ENCODE peak calls at places on chromosome 10, in ten cellular contexts. One of them, this sample, is unnamed.
A peak's percentile ranks its signal among the peaks of the same experiment; 100 is the strongest.

GRCh38 chr10:132685121-132685891 is 100.6 kb downstream of the NKX6-2 start:
- DNase-seq in fibroblast of lung: peak; percentile 61
- DNase-seq in heart right ventricle: no peak
- DNase-seq in left ventricle myocardium inferior: peak; percentile 20
- DNase-seq in Peyer's patch: peak; percentile 23
- DNase-seq in endothelial cell of umbilical vein: no peak
- DNase-seq in CD4-positive, CD25-positive, alpha-beta regulatory T cell: no peak
- DNase-seq in right lobe of liver: peak; percentile 39
- DNase-seq in colonic mucosa: peak; percentile 43
- DNase-seq in CD8-positive, alpha-beta memory T cell: no peak
- DNase-seq in this sample: peak; percentile 63

GRCh38 chr10:34003561-34003960 is 669.1 kb upstream of the NRP1 start:
- DNase-seq in fibroblast of lung: no peak
- DNase-seq in heart right ventricle: no peak
- DNase-seq in left ventricle myocardium inferior: no peak
- DNase-seq in Peyer's patch: no peak
- DNase-seq in endothelial cell of umbilical vein: no peak
- DNase-seq in CD4-positive, CD25-positive, alpha-beta regulatory T cell: no peak
- DNase-seq in right lobe of liver: no peak
- DNase-seq in colonic mucosa: no peak
- DNase-seq in CD8-positive, alpha-beta memory T cell: no peak
- DNase-seq in this sample: no peak

GRCh38 chr10:3570855-3571266 is 214.1 kb downstream of the KLF6 start:
- DNase-seq in fibroblast of lung: peak; percentile 11
- DNase-seq in heart right ventricle: peak; percentile 27
- DNase-seq in left ventricle myocardium inferior: peak; percentile 54
- DNase-seq in Peyer's patch: no peak
- DNase-seq in endothelial cell of umbilical vein: no peak
- DNase-seq in CD4-positive, CD25-positive, alpha-beta regulatory T cell: no peak
- DNase-seq in right lobe of liver: no peak
- DNase-seq in colonic mucosa: no peak
- DNase-seq in CD8-positive, alpha-beta memory T cell: no peak
- DNase-seq in this sample: peak; percentile 39

GRCh38 chr10:105644559-105644958 is 1003.5 kb downstream of the SORCS3 start:
- DNase-seq in fibroblast of lung: no peak
- DNase-seq in heart right ventricle: no peak
- DNase-seq in left ventricle myocardium inferior: no peak
- DNase-seq in Peyer's patch: no peak
- DNase-seq in endothelial cell of umbilical vein: no peak
- DNase-seq in CD4-positive, CD25-positive, alpha-beta regulatory T cell: no peak
- DNase-seq in right lobe of liver: no peak
- DNase-seq in colonic mucosa: no peak
- DNase-seq in CD8-positive, alpha-beta memory T cell: no peak
- DNase-seq in this sample: no peak

GRCh38 chr10:94133239-94133638 is 139.5 kb downstream of the PLCE1 start:
- DNase-seq in fibroblast of lung: no peak
- DNase-seq in heart right ventricle: peak; percentile 80
- DNase-seq in left ventricle myocardium inferior: peak; percentile 81
- DNase-seq in Peyer's patch: no peak
- DNase-seq in endothelial cell of umbilical vein: no peak
- DNase-seq in CD4-positive, CD25-positive, alpha-beta regulatory T cell: no peak
- DNase-seq in right lobe of liver: peak; percentile 81
- DNase-seq in colonic mucosa: no peak
- DNase-seq in CD8-positive, alpha-beta memory T cell: no peak
- DNase-seq in this sample: no peak

GRCh38 chr10:110802090-110802489 is 69.6 kb upstream of the PDCD4 start:
- DNase-seq in fibroblast of lung: peak; percentile 67
- DNase-seq in heart right ventricle: no peak
- DNase-seq in left ventricle myocardium inferior: no peak
- DNase-seq in Peyer's patch: no peak
- DNase-seq in endothelial cell of umbilical vein: no peak
- DNase-seq in CD4-positive, CD25-positive, alpha-beta regulatory T cell: no peak
- DNase-seq in right lobe of liver: no peak
- DNase-seq in colonic mucosa: no peak
- DNase-seq in CD8-positive, alpha-beta memory T cell: no peak
- DNase-seq in this sample: no peak

GRCh38 chr10:12387561-12388210 is 38.3 kb downstream of the CAMK1D start:
- DNase-seq in fibroblast of lung: no peak
- DNase-seq in heart right ventricle: no peak
- DNase-seq in left ventricle myocardium inferior: no peak
- DNase-seq in Peyer's patch: no peak
- DNase-seq in endothelial cell of umbilical vein: no peak
- DNase-seq in CD4-positive, CD25-positive, alpha-beta regulatory T cell: no peak
- DNase-seq in right lobe of liver: peak; percentile 42
- DNase-seq in colonic mucosa: no peak
- DNase-seq in CD8-positive, alpha-beta memory T cell: no peak
- DNase-seq in this sample: no peak

GRCh38 chr10:72886596-72887522 is 6.7 kb upstream of the OIT3 start:
- DNase-seq in fibroblast of lung: no peak
- DNase-seq in heart right ventricle: peak; percentile 13
- DNase-seq in left ventricle myocardium inferior: no peak
- DNase-seq in Peyer's patch: no peak
- DNase-seq in endothelial cell of umbilical vein: peak; percentile 93
- DNase-seq in CD4-positive, CD25-positive, alpha-beta regulatory T cell: no peak
- DNase-seq in right lobe of liver: no peak
- DNase-seq in colonic mucosa: no peak
- DNase-seq in CD8-positive, alpha-beta memory T cell: no peak
- DNase-seq in this sample: peak; percentile 40

GRCh38 chr10:129972145-129972965 is 8.3 kb upstream of the EBF3 start:
- DNase-seq in fibroblast of lung: no peak
- DNase-seq in heart right ventricle: no peak
- DNase-seq in left ventricle myocardium inferior: no peak
- DNase-seq in Peyer's patch: no peak
- DNase-seq in endothelial cell of umbilical vein: no peak
- DNase-seq in CD4-positive, CD25-positive, alpha-beta regulatory T cell: no peak
- DNase-seq in right lobe of liver: no peak
- DNase-seq in colonic mucosa: no peak
- DNase-seq in CD8-positive, alpha-beta memory T cell: no peak
- DNase-seq in this sample: peak; percentile 86

GRCh38 chr10:70753841-70754621 is 31.1 kb downstream of the TBATA start:
- DNase-seq in fibroblast of lung: no peak
- DNase-seq in heart right ventricle: no peak
- DNase-seq in left ventricle myocardium inferior: no peak
- DNase-seq in Peyer's patch: no peak
- DNase-seq in endothelial cell of umbilical vein: no peak
- DNase-seq in CD4-positive, CD25-positive, alpha-beta regulatory T cell: no peak
- DNase-seq in right lobe of liver: no peak
- DNase-seq in colonic mucosa: no peak
- DNase-seq in CD8-positive, alpha-beta memory T cell: no peak
- DNase-seq in this sample: peak; percentile 91

GRCh38 chr10:29615195-29615594 is 19.6 kb downstream of the SVIL start:
- DNase-seq in fibroblast of lung: no peak
- DNase-seq in heart right ventricle: no peak
- DNase-seq in left ventricle myocardium inferior: no peak
- DNase-seq in Peyer's patch: no peak
- DNase-seq in endothelial cell of umbilical vein: no peak
- DNase-seq in CD4-positive, CD25-positive, alpha-beta regulatory T cell: no peak
- DNase-seq in right lobe of liver: no peak
- DNase-seq in colonic mucosa: no peak
- DNase-seq in CD8-positive, alpha-beta memory T cell: no peak
- DNase-seq in this sample: no peak

GRCh38 chr10:118007773-118008172 is 39.0 kb downstream of the RAB11FIP2 start:
- DNase-seq in fibroblast of lung: peak; percentile 2
- DNase-seq in heart right ventricle: no peak
- DNase-seq in left ventricle myocardium inferior: no peak
- DNase-seq in Peyer's patch: no peak
- DNase-seq in endothelial cell of umbilical vein: peak; percentile 72
- DNase-seq in CD4-positive, CD25-positive, alpha-beta regulatory T cell: no peak
- DNase-seq in right lobe of liver: no peak
- DNase-seq in colonic mucosa: no peak
- DNase-seq in CD8-positive, alpha-beta memory T cell: no peak
- DNase-seq in this sample: no peak

GRCh38 chr10:132922872-132923271 is 19.5 kb downstream of the CFAP46 start:
- DNase-seq in fibroblast of lung: no peak
- DNase-seq in heart right ventricle: no peak
- DNase-seq in left ventricle myocardium inferior: no peak
- DNase-seq in Peyer's patch: no peak
- DNase-seq in endothelial cell of umbilical vein: no peak
- DNase-seq in CD4-positive, CD25-positive, alpha-beta regulatory T cell: no peak
- DNase-seq in right lobe of liver: no peak
- DNase-seq in colonic mucosa: no peak
- DNase-seq in CD8-positive, alpha-beta memory T cell: no peak
- DNase-seq in this sample: no peak

GRCh38 chr10:128055061-128055868 is 71.0 kb downstream of the MKI67 start:
- DNase-seq in fibroblast of lung: no peak
- DNase-seq in heart right ventricle: no peak
- DNase-seq in left ventricle myocardium inferior: no peak
- DNase-seq in Peyer's patch: no peak
- DNase-seq in endothelial cell of umbilical vein: no peak
- DNase-seq in CD4-positive, CD25-positive, alpha-beta regulatory T cell: no peak
- DNase-seq in right lobe of liver: no peak
- DNase-seq in colonic mucosa: no peak
- DNase-seq in CD8-positive, alpha-beta memory T cell: no peak
- DNase-seq in this sample: no peak

GRCh38 chr10:48820699-48821098 is 118.9 kb downstream of the LRRC18 start:
- DNase-seq in fibroblast of lung: no peak
- DNase-seq in heart right ventricle: no peak
- DNase-seq in left ventricle myocardium inferior: no peak
- DNase-seq in Peyer's patch: no peak
- DNase-seq in endothelial cell of umbilical vein: no peak
- DNase-seq in CD4-positive, CD25-positive, alpha-beta regulatory T cell: no peak
- DNase-seq in right lobe of liver: no peak
- DNase-seq in colonic mucosa: no peak
- DNase-seq in CD8-positive, alpha-beta memory T cell: no peak
- DNase-seq in this sample: no peak

GRCh38 chr10:48817141-48817540 is 122.5 kb downstream of the LRRC18 start:
- DNase-seq in fibroblast of lung: no peak
- DNase-seq in heart right ventricle: no peak
- DNase-seq in left ventricle myocardium inferior: no peak
- DNase-seq in Peyer's patch: no peak
- DNase-seq in endothelial cell of umbilical vein: no peak
- DNase-seq in CD4-positive, CD25-positive, alpha-beta regulatory T cell: no peak
- DNase-seq in right lobe of liver: no peak
- DNase-seq in colonic mucosa: no peak
- DNase-seq in CD8-positive, alpha-beta memory T cell: no peak
- DNase-seq in this sample: no peak

GRCh38 chr10:48819806-48820205 is 119.8 kb downstream of the LRRC18 start:
- DNase-seq in fibroblast of lung: no peak
- DNase-seq in heart right ventricle: no peak
- DNase-seq in left ventricle myocardium inferior: no peak
- DNase-seq in Peyer's patch: no peak
- DNase-seq in endothelial cell of umbilical vein: no peak
- DNase-seq in CD4-positive, CD25-positive, alpha-beta regulatory T cell: no peak
- DNase-seq in right lobe of liver: no peak
- DNase-seq in colonic mucosa: no peak
- DNase-seq in CD8-positive, alpha-beta memory T cell: no peak
- DNase-seq in this sample: no peak

GRCh38 chr10:48820231-48820630 is 119.4 kb downstream of the LRRC18 start:
- DNase-seq in fibroblast of lung: no peak
- DNase-seq in heart right ventricle: no peak
- DNase-seq in left ventricle myocardium inferior: no peak
- DNase-seq in Peyer's patch: no peak
- DNase-seq in endothelial cell of umbilical vein: no peak
- DNase-seq in CD4-positive, CD25-positive, alpha-beta regulatory T cell: no peak
- DNase-seq in right lobe of liver: no peak
- DNase-seq in colonic mucosa: no peak
- DNase-seq in CD8-positive, alpha-beta memory T cell: no peak
- DNase-seq in this sample: no peak

GRCh38 chr10:48818861-48819490 is 120.7 kb downstream of the LRRC18 start:
- DNase-seq in fibroblast of lung: no peak
- DNase-seq in heart right ventricle: no peak
- DNase-seq in left ventricle myocardium inferior: no peak
- DNase-seq in Peyer's patch: no peak
- DNase-seq in endothelial cell of umbilical vein: no peak
- DNase-seq in CD4-positive, CD25-positive, alpha-beta regulatory T cell: no peak
- DNase-seq in right lobe of liver: no peak
- DNase-seq in colonic mucosa: no peak
- DNase-seq in CD8-positive, alpha-beta memory T cell: no peak
- DNase-seq in this sample: peak; percentile 39
- H3K36me3 ChIP-seq in fibroblast of lung: no peaks in the 10 kb centered on the region
- H3K36me3 ChIP-seq in heart right ventricle: no peaks in the 10 kb centered on the region
- H3K36me3 ChIP-seq in left ventricle myocardium inferior: no peaks in the 10 kb centered on the region
- H3K36me3 ChIP-seq in Peyer's patch: no peaks in the 10 kb centered on the region
- H3K36me3 ChIP-seq in endothelial cell of umbilical vein: no peaks in the 10 kb centered on the region
- H3K36me3 ChIP-seq in CD4-positive, CD25-positive, alpha-beta regulatory T cell: no peaks in the 10 kb centered on the region
- H3K36me3 ChIP-seq in right lobe of liver: no peaks in the 10 kb centered on the region
- H3K36me3 ChIP-seq in colonic mucosa: no peaks in the 10 kb centered on the region
- H3K36me3 ChIP-seq in CD8-positive, alpha-beta memory T cell: no peaks in the 10 kb centered on the region
- H3K36me3 ChIP-seq in this sample: no peaks in the 10 kb centered on the region

GRCh38 chr10:80471715-80472233 is 17.7 kb downstream of the TSPAN14 start:
- DNase-seq in fibroblast of lung: no peak
- DNase-seq in heart right ventricle: no peak
- DNase-seq in left ventricle myocardium inferior: no peak
- DNase-seq in Peyer's patch: no peak
- DNase-seq in endothelial cell of umbilical vein: no peak
- DNase-seq in CD4-positive, CD25-positive, alpha-beta regulatory T cell: no peak
- DNase-seq in right lobe of liver: no peak
- DNase-seq in colonic mucosa: no peak
- DNase-seq in CD8-positive, alpha-beta memory T cell: no peak
- DNase-seq in this sample: no peak
- H3K36me3 ChIP-seq in fibroblast of lung: peaks cover 1% of the 10 kb centered on the region
- H3K36me3 ChIP-seq in heart right ventricle: no peaks in the 10 kb centered on the region
- H3K36me3 ChIP-seq in left ventricle myocardium inferior: peaks cover 29% of the 10 kb centered on the region
- H3K36me3 ChIP-seq in Peyer's patch: no peaks in the 10 kb centered on the region
- H3K36me3 ChIP-seq in endothelial cell of umbilical vein: peaks cover 12% of the 10 kb centered on the region
- H3K36me3 ChIP-seq in CD4-positive, CD25-positive, alpha-beta regulatory T cell: peaks cover 31% of the 10 kb centered on the region
- H3K36me3 ChIP-seq in right lobe of liver: peaks cover 8% of the 10 kb centered on the region
- H3K36me3 ChIP-seq in colonic mucosa: no peaks in the 10 kb centered on the region
- H3K36me3 ChIP-seq in CD8-positive, alpha-beta memory T cell: peaks cover 21% of the 10 kb centered on the region
- H3K36me3 ChIP-seq in this sample: no peaks in the 10 kb centered on the region

GRCh38 chr10:74587109-74587508 is 239.3 kb upstream of the KAT6B start:
- DNase-seq in fibroblast of lung: no peak
- DNase-seq in heart right ventricle: no peak
- DNase-seq in left ventricle myocardium inferior: no peak
- DNase-seq in Peyer's patch: no peak
- DNase-seq in endothelial cell of umbilical vein: no peak
- DNase-seq in CD4-positive, CD25-positive, alpha-beta regulatory T cell: no peak
- DNase-seq in right lobe of liver: no peak
- DNase-seq in colonic mucosa: no peak
- DNase-seq in CD8-positive, alpha-beta memory T cell: no peak
- DNase-seq in this sample: no peak

GRCh38 chr10:74586088-74586585 is 240.3 kb upstream of the KAT6B start:
- DNase-seq in fibroblast of lung: peak; percentile 66
- DNase-seq in heart right ventricle: peak; percentile 11
- DNase-seq in left ventricle myocardium inferior: no peak
- DNase-seq in Peyer's patch: peak; percentile 27
- DNase-seq in endothelial cell of umbilical vein: peak; percentile 39
- DNase-seq in CD4-positive, CD25-positive, alpha-beta regulatory T cell: peak; percentile 37
- DNase-seq in right lobe of liver: no peak
- DNase-seq in colonic mucosa: no peak
- DNase-seq in CD8-positive, alpha-beta memory T cell: peak; percentile 30
- DNase-seq in this sample: no peak

GRCh38 chr10:74589226-74589673 is 237.2 kb upstream of the KAT6B start:
- DNase-seq in fibroblast of lung: peak; percentile 100
- DNase-seq in heart right ventricle: peak; percentile 94
- DNase-seq in left ventricle myocardium inferior: peak; percentile 91
- DNase-seq in Peyer's patch: peak; percentile 77
- DNase-seq in endothelial cell of umbilical vein: peak; percentile 99
- DNase-seq in CD4-positive, CD25-positive, alpha-beta regulatory T cell: peak; percentile 83
- DNase-seq in right lobe of liver: peak; percentile 96
- DNase-seq in colonic mucosa: peak; percentile 71
- DNase-seq in CD8-positive, alpha-beta memory T cell: peak; percentile 74
- DNase-seq in this sample: no peak

GRCh38 chr10:74585231-74586087 is 240.9 kb upstream of the KAT6B start:
- DNase-seq in fibroblast of lung: peak; percentile 22
- DNase-seq in heart right ventricle: no peak
- DNase-seq in left ventricle myocardium inferior: no peak
- DNase-seq in Peyer's patch: peak; percentile 35
- DNase-seq in endothelial cell of umbilical vein: peak; percentile 62
- DNase-seq in CD4-positive, CD25-positive, alpha-beta regulatory T cell: peak; percentile 11
- DNase-seq in right lobe of liver: peak; percentile 55
- DNase-seq in colonic mucosa: no peak
- DNase-seq in CD8-positive, alpha-beta memory T cell: no peak
- DNase-seq in this sample: no peak
- H3K36me3 ChIP-seq in fibroblast of lung: no peaks in the 10 kb centered on the region
- H3K36me3 ChIP-seq in heart right ventricle: no peaks in the 10 kb centered on the region
- H3K36me3 ChIP-seq in left ventricle myocardium inferior: no peaks in the 10 kb centered on the region
- H3K36me3 ChIP-seq in Peyer's patch: no peaks in the 10 kb centered on the region
- H3K36me3 ChIP-seq in endothelial cell of umbilical vein: no peaks in the 10 kb centered on the region
- H3K36me3 ChIP-seq in CD4-positive, CD25-positive, alpha-beta regulatory T cell: no peaks in the 10 kb centered on the region
- H3K36me3 ChIP-seq in right lobe of liver: no peaks in the 10 kb centered on the region
- H3K36me3 ChIP-seq in colonic mucosa: no peaks in the 10 kb centered on the region
- H3K36me3 ChIP-seq in CD8-positive, alpha-beta memory T cell: no peaks in the 10 kb centered on the region
- H3K36me3 ChIP-seq in this sample: no peaks in the 10 kb centered on the region

GRCh38 chr10:102599565-102600327 is 44.5 kb upstream of the TRIM8 start:
- DNase-seq in fibroblast of lung: no peak
- DNase-seq in heart right ventricle: no peak
- DNase-seq in left ventricle myocardium inferior: peak; percentile 45
- DNase-seq in Peyer's patch: no peak
- DNase-seq in endothelial cell of umbilical vein: peak; percentile 98
- DNase-seq in CD4-positive, CD25-positive, alpha-beta regulatory T cell: no peak
- DNase-seq in right lobe of liver: no peak
- DNase-seq in colonic mucosa: no peak
- DNase-seq in CD8-positive, alpha-beta memory T cell: no peak
- DNase-seq in this sample: no peak
- H3K36me3 ChIP-seq in fibroblast of lung: peaks cover 6% of the 10 kb centered on the region
- H3K36me3 ChIP-seq in heart right ventricle: peaks cover 5% of the 10 kb centered on the region
- H3K36me3 ChIP-seq in left ventricle myocardium inferior: peaks cover 33% of the 10 kb centered on the region
- H3K36me3 ChIP-seq in Peyer's patch: no peaks in the 10 kb centered on the region
- H3K36me3 ChIP-seq in endothelial cell of umbilical vein: no peaks in the 10 kb centered on the region
- H3K36me3 ChIP-seq in CD4-positive, CD25-positive, alpha-beta regulatory T cell: peaks cover 64% of the 10 kb centered on the region
- H3K36me3 ChIP-seq in right lobe of liver: no peaks in the 10 kb centered on the region
- H3K36me3 ChIP-seq in colonic mucosa: no peaks in the 10 kb centered on the region
- H3K36me3 ChIP-seq in CD8-positive, alpha-beta memory T cell: peaks cover 20% of the 10 kb centered on the region
- H3K36me3 ChIP-seq in this sample: peaks cover 2% of the 10 kb centered on the region